ENCODE peak calls at places on chromosomes 6 and 20, in five cellular contexts. G is IMR-90, D is neuronal stem cell, H is mesenchymal stem cell, V is H1. E is an unnamed sample.

GRCh38 chr6:12962995-12963394 is 246.4 kb downstream of the PHACTR1 start:
- DNase-seq in G (no peak), V (no peak), H (no peak), D (no peak), E (no peak)

GRCh38 chr6:84026721-84027164 is 6.8 kb upstream of the MRAP2 start:
- DNase-seq in V (no peak), G (no peak), D (no peak), H (no peak), E (no peak)

GRCh38 chr6:169719117-169719516 is 5.2 kb downstream of the PHF10 start:
- DNase-seq in H (no peak), G (peak), V (no peak), D (no peak), E (no peak)

GRCh38 chr6:33215761-33216649 is 7.7 kb downstream of the RING1 start:
- DNase-seq in V (no peak), G (no peak), H (no peak), D (no peak), E (no peak)

GRCh38 chr20:40953856-40954255 is 74.8 kb upstream of the TOP1 start:
- DNase-seq in H (no peak), G (peak), V (no peak), D (no peak), E (no peak)

GRCh38 chr6:118529756-118530155 is 18.3 kb upstream of the PLN start:
- DNase-seq in V (no peak), H (no peak), G (no peak), D (no peak), E (no peak)

GRCh38 chr6:155481215-155481614 is 25.6 kb upstream of the NOX3 start:
- DNase-seq in V (no peak), G (peak), H (no peak), D (no peak), E (no peak)

GRCh38 chr20:59248031-59248684 is 52.3 kb upstream of the EDN3 start:
- DNase-seq in D (no peak), V (no peak), G (no peak), H (no peak), E (no peak)

GRCh38 chr6:54609986-54610385 is 236.6 kb upstream of the FAM83B start:
- DNase-seq in G (no peak), H (no peak), V (no peak), D (no peak), E (no peak)

GRCh38 chr6:56652994-56653393 is 10.3 kb upstream of the DST start:
- DNase-seq in G (peak), V (no peak), D (no peak), H (peak), E (no peak)

GRCh38 chr6:88842320-88842719 is 121.1 kb downstream of the RNGTT start:
- DNase-seq in G (no peak), D (no peak), V (no peak), H (no peak), E (no peak)

GRCh38 chr6:139531148-139531547 is 156.7 kb upstream of the CITED2 start:
- DNase-seq in G (peak), H (peak), V (no peak), D (no peak), E (no peak)

GRCh38 chr6:17831135-17831534 is 124.4 kb upstream of the NUP153 start:
- DNase-seq in H (peak), G (peak), D (no peak), V (no peak), E (no peak)

GRCh38 chr20:32040142-32040953 is 11.7 kb upstream of the HCK start:
- DNase-seq in G (no peak), V (no peak), D (no peak), H (no peak), E (no peak)

GRCh38 chr6:158536084-158536890 is 23.6 kb upstream of the TMEM181 start:
- DNase-seq in G (peak), D (peak), H (peak), V (no peak), E (peak)

GRCh38 chr6:36947570-36948351 is 6.8 kb upstream of the PI16 start:
- DNase-seq in V (no peak), D (no peak), G (peak), H (no peak), E (no peak)

GRCh38 chr6:52361347-52361944 is 505 bp upstream of the PAQR8 start:
- DNase-seq in V (no peak), H (peak), G (peak), D (no peak), E (no peak)

GRCh38 chr6:108114861-108115597 is 40.5 kb upstream of the OSTM1 start:
- DNase-seq in D (peak), H (peak), G (peak), V (no peak), E (peak)

GRCh38 chr6:52115145-52115741 is 27.8 kb upstream of the PKHD1 start:
- DNase-seq in D (no peak), V (no peak), G (no peak), H (no peak), E (no peak)

GRCh38 chr20:48674461-48674860 is 153.3 kb downstream of the PREX1 start:
- DNase-seq in G (no peak), V (no peak), H (no peak), D (no peak), E (no peak)

GRCh38 chr6:121608270-121608669 is 172.8 kb downstream of the GJA1 start:
- DNase-seq in D (no peak), G (peak), V (no peak), H (peak), E (no peak)

GRCh38 chr6:118206221-118206620 is 299.2 kb downstream of the SLC35F1 start:
- DNase-seq in V (no peak), G (no peak), H (no peak), D (no peak), E (no peak)

GRCh38 chr6:118724211-118724610 is 72.8 kb upstream of the CEP85L start:
- DNase-seq in V (no peak), H (no peak), G (peak), D (no peak), E (no peak)

GRCh38 chr20:6040958-6041807 is 12.7 kb downstream of the LRRN4 start:
- DNase-seq in D (no peak), H (no peak), G (no peak), V (no peak), E (no peak)

GRCh38 chr20:10536531-10536930 is 101.4 kb downstream of the SLX4IP start:
- DNase-seq in D (no peak), H (no peak), G (peak), V (peak), E (no peak)

GRCh38 chr6:31948753-31949413 is 3.0 kb downstream of the CFB start:
- DNase-seq in H (no peak), V (no peak), G (peak), D (no peak), E (peak)

GRCh38 chr6:28135393-28135792 is 6.3 kb upstream of the ZKSCAN8 start:
- DNase-seq in H (no peak), G (no peak), D (no peak), V (no peak), E (no peak)

GRCh38 chr6:159726918-159727716 is at the start of gene WTAP:
- DNase-seq in H (peak), V (peak), D (peak), G (peak), E (peak)
- H2BK120ac ChIP-seq in H (peak), V (peak), D (peak), G (peak), E (peak)

DNA sequence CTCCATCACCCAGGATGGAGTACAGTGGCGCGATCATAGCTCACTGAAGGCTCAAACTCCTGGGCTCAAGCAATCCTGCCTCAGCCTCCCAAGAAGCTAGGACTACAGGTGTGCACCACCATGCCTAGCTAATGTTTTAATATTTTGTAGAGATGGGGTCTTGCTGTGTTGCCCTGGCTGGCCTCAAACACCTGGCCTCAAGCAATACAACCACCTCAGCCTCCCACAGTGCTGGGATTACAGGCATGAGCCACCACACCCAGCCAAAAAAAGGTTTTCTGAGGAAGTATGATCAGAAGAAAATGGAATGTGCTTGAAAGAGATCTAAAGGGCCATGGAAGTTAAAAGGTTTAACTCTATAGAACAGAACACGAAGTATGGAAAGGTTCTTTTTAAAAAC is 8.7 kb downstream of the RBBP9 start:
- DNase-seq in H (no peak), G (no peak), D (no peak), V (no peak), E (no peak)
- H3K4me3 ChIP-seq in H (no peak), G (no peak), D (no peak), V (no peak), E (no peak)

DNA sequence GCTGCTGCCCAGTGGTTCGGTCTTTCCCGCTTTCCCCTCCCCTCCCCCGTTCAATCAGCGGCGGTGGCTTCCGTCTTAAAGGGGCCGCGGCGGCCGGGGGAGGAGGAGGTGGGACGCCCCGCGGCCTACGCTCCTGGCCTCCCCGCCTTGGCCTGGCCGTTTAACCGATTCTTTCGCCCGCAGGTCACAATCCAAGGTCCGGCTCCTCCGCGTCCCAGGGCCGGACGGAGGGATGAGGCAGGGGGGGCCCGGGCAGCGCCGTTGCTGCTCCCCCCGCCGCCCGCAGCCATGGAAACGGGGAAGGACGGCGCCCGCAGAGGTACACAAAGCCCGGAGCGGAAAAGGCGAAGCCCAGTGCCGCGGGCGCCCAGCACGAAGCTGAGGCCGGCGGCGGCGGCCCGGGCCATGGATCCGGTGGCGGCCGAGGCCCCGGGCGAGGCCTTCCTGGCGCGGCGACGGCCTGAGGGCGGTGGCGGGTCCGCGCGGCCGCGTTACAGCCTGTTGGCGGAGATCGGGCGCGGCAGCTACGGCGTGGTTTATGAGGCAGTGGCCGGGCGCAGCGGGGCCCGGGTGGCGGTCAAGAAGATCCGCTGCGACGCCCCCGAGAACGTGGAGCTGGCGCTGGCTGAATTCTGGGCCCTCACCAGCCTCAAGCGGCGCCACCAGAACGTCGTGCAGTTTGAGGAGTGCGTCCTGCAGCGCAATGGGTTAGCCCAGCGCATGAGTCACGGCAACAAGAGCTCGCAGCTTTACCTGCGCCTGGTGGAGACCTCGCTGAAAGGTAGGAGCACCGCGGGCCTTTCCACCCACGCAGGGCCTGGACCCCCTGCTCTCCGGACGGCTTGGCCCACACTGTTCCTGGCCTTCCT is 1.2 kb downstream of the STK35 start:
- DNase-seq in V (peak), D (peak), H (peak), G (peak), E (peak)
- H3K14ac ChIP-seq in V (no peak), D (peak), H (peak), G (peak), E (peak)

GRCh38 chr20:60691966-60692615 is 560.0 kb upstream of the CDH4 start:
- DNase-seq in H (no peak), D (no peak), G (no peak), V (no peak), E (no peak)
- H2BK120ac ChIP-seq in H (no peak), D (no peak), G (no peak), V (peak), E (no peak)